ENCODE peak calls at places on chromosomes 7 and 10, in seven cellular contexts. J is keratinocyte; G is mammary epithelial cell; O is right atrium auricular region; S is fibroblast of lung; D is CD4-positive, alpha-beta T cell; K is body of pancreas. M is an unnamed sample.

GRCh38 chr10:97922378-97922758 is 72.7 kb downstream of the GOLGA7B start:
- DNase-seq in S (no peak), O (no peak), G (no peak), D (no peak), J (no peak), K (no peak), M (no peak)

GRCh38 chr7:95684505-95684904 is 87.8 kb upstream of the DYNC1I1 start:
- DNase-seq in K (no peak), G (no peak), J (no peak), S (no peak), O (no peak), D (no peak), M (no peak)

GRCh38 chr7:87624628-87625027 is 3.6 kb upstream of the RUNDC3B start:
- DNase-seq in J (no peak), G (no peak), S (no peak), K (no peak), D (no peak), O (no peak), M (no peak)

GRCh38 chr7:134058980-134059379 is 68.2 kb upstream of the LRGUK start:
- DNase-seq in S (peak; percentile 22), D (no peak), J (no peak), G (no peak), O (no peak), K (no peak), M (no peak)

GRCh38 chr7:103690576-103690975 is 244.6 kb upstream of the SLC26A5 start:
- DNase-seq in D (no peak), G (peak; percentile 14), S (no peak), K (no peak), J (no peak), O (no peak), M (no peak)

GRCh38 chr10:71837085-71837827 is 13.8 kb downstream of the PSAP start:
- DNase-seq in S (no peak), D (no peak), K (no peak), O (no peak), J (no peak), G (peak; percentile 45), M (no peak)

GRCh38 chr7:76267835-76268183 is 34.7 kb upstream of the HSPB1 start:
- DNase-seq in S (no peak), D (no peak), J (no peak), G (no peak), K (no peak), O (no peak), M (no peak)

GRCh38 chr10:74949024-74949423 is 122.6 kb downstream of the KAT6B start:
- DNase-seq in J (no peak), G (no peak), K (no peak), O (no peak), S (peak; percentile 22), D (no peak), M (no peak)

GRCh38 chr7:23680417-23681405 is 712 bp downstream of the FAM221A start:
- DNase-seq in D (peak; percentile 47), O (peak; percentile 72), K (peak; percentile 86), G (peak; percentile 20), S (peak; percentile 60), J (no peak), M (no peak)

GRCh38 chr10:85492684-85493083 is 873.9 kb downstream of the GRID1 start:
- DNase-seq in O (no peak), J (no peak), K (no peak), D (no peak), S (no peak), G (no peak), M (no peak)

GRCh38 chr7:133691727-133692450 is 435.3 kb upstream of the LRGUK start:
- DNase-seq in D (no peak), G (no peak), K (no peak), J (no peak), O (no peak), S (peak; percentile 21), M (no peak)

GRCh38 chr7:76223286-76223972 is 21.7 kb downstream of the SRRM3 start:
- DNase-seq in J (no peak), K (no peak), S (no peak), G (no peak), D (no peak), O (no peak), M (no peak)

GRCh38 chr7:108360058-108360800 is 96.0 kb downstream of the NRCAM start:
- DNase-seq in S (no peak), G (no peak), K (no peak), D (no peak), J (no peak), O (no peak), M (no peak)

GRCh38 chr10:93071177-93071472 is 2.6 kb upstream of the CYP26A1 start:
- DNase-seq in J (no peak), G (no peak), D (no peak), K (no peak), O (peak; percentile 34), S (no peak), M (no peak)

GRCh38 chr10:90746829-90747228 is 111.0 kb downstream of the HTR7 start:
- DNase-seq in J (no peak), S (no peak), G (peak; percentile 16), K (no peak), O (no peak), D (no peak), M (no peak)

GRCh38 chr7:92609921-92610518 is 19.8 kb upstream of the FAM133B start:
- DNase-seq in O (no peak), D (no peak), J (no peak), K (no peak), S (peak; percentile 54), G (no peak), M (no peak)

GRCh38 chr7:87495366-87495765 is 19.9 kb upstream of the ABCB4 start:
- DNase-seq in J (no peak), O (no peak), K (no peak), S (no peak), D (no peak), G (no peak), M (no peak)

GRCh38 chr10:101611096-101611495 is 23.0 kb downstream of the DPCD start:
- DNase-seq in O (no peak), J (no peak), D (no peak), S (no peak), K (no peak), G (no peak), M (no peak)

GRCh38 chr10:21372651-21373410 is 152.7 kb downstream of the SKIDA1 start:
- DNase-seq in J (peak; percentile 75), G (peak; percentile 77), O (peak; percentile 65), S (peak; percentile 92), D (peak; percentile 34), K (peak; percentile 21), M (no peak)

GRCh38 chr10:12482586-12482985 is 133.2 kb downstream of the CAMK1D start:
- DNase-seq in K (no peak), S (no peak), J (no peak), D (no peak), G (no peak), O (no peak), M (no peak)
- H3K27ac ChIP-seq in K (no peak overlapping the region), S (no peak overlapping the region), J (no peak overlapping the region), D (no peak overlapping the region), G (no peak overlapping the region), O (peak overlapping the region; percentile 61), M (no peak overlapping the region)

DNA sequence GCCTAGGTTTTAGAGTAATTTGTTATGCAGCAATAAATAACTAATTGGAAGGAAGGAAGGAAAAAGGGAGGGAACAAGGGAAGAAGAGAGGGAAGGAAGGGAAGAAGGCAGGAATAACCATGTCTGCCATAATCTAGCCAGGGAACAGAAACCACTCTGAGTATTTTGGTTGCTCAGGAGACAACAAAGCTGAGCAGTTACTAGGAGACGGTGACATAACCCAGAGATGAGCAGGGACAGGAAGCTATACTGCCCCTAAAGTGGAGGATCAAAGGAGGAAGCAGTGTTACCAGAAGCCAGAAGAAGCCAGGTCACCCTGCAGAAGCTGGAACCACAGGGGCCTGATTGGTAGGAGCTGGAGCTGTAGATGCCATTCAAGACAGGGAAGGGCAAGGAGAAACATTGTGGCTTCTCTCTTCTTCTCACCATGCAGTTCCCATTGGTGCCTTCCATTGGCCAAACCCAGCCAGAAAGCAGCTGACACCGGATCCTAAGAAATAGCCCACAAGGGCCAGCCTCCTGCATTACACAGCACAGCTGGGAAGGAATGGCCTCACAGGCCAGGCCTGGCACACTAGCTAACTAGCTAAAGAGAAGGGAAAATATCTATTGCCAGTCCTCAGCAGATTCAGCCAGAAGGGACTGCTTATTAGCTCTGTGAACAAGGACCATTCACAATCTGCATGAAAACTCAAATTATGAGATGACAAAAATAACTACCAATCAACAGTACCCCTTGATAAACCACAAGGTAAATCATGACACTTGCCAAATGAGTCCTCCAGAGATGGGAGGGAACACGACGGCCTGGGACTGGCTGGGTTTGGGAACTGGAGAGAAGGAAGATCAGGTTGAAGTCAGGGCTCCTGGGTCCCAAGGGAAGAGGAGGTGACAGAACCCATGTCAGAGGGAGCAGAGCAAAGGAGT is 184.5 kb upstream of the NFE2L3 start:
- DNase-seq in J (no peak), S (no peak), O (no peak), G (no peak), K (no peak), D (no peak), M (no peak)
- H3K27ac ChIP-seq in J (no peak overlapping the region), S (no peak overlapping the region), O (no peak overlapping the region), G (no peak overlapping the region), K (peak overlapping the region; percentile 24), D (no peak overlapping the region), M (no peak overlapping the region)

DNA sequence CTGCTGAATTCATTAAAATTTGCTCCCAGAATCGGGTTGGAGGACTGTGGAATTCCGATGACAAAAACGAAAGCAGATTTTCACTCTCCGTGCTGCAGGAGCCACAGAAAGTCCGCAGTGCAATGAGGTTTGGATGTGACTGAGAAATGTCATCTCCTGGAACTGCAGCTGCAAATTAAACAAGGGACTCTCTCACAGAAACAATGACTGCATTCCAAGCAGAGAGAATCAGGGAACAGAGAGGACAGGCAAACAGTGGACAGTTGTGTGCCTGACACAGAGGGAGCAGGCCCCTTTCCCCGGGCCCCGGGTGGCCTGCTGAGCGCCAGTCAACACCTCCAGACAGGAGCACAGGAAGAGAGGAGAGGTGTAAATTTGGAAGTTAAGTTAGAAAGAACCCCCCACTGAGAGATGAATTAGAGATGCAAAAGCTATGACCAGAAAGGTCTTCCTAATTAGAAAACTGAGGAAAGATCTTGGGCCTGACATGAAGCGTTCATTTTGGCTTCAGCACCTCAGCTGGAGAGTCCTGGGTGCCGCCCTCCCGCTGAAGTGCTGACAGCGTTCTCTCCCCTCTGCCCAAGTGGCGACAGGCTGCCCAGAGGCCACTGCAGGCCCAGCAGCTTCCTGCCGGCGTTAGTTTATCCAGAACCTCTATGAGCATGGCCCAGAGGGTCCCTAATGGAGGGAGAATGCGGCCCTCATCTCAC is 108.8 kb downstream of the C10orf90 start:
- DNase-seq in K (no peak), J (no peak), G (no peak), D (no peak), O (no peak), S (no peak), M (no peak)
- H3K27ac ChIP-seq in K (no peak overlapping the region), J (no peak overlapping the region), G (no peak overlapping the region), D (no peak overlapping the region), O (no peak overlapping the region), S (no peak overlapping the region), M (no peak overlapping the region)

DNA sequence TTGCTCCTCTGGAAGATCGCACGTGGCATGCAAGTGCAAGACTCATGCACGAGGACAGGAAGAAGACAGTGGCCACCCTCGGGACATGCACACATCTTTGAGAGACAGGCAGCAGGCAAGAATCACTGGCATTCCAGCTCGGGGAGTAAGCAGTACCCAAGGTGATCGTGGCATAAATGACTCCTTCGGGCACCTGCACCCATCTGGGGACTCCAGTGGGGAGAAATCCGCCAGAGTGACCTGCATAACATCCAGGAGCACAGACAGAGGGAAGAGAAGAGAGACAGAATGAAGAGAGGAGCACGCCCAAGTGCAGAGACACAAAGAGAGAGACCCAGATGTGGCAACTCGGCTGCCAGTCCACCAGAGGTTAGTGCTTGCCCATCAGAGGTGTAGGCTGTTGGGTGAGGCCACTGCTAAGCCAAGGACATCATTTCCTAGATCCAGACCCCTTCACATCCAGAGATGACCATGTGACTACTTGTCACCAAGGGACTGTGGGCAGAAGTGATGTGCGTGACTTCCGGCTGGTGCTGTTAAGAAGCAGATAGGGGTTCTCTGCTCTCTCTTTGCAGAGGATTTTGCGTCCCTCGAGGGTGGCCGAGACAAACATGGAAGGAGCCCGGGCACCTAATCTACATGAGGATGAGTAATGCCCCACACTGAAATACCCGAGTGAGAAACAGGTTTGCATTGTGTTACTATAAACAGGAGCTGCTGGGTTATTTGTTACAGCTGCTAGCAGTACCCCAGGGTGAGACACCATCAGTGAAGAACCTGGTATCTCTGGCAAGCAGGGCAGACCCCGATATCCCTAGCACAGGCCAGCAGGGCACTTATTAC is 80.6 kb downstream of the VWA2 start:
- DNase-seq in O (no peak), K (no peak), G (no peak), S (no peak), D (no peak), J (no peak), M (no peak)
- H3K27ac ChIP-seq in O (no peak overlapping the region), K (no peak overlapping the region), G (peak overlapping the region; percentile 86), S (no peak overlapping the region), D (no peak overlapping the region), J (peak overlapping the region; percentile 99), M (peak overlapping the region; percentile 89)